ENCODE peak calls at places on chromosomes 13 and 19, in four cellular contexts. L is GM12878, H is K562, D is HEK293T. J is an unnamed sample.
A peak's percentile ranks its signal among the peaks of the same experiment; 100 is the strongest.

GRCh38 chr13:85166891-85167290 is 632.3 kb downstream of the SLITRK6 start:
- DNase-seq in H (no peak), D (no peak), L (no peak), J (no peak)

GRCh38 chr13:83941669-83942335 is 59.5 kb upstream of the SLITRK1 start:
- DNase-seq in L (no peak), H (no peak), D (no peak), J (peak; percentile 13)

GRCh38 chr19:42250666-42251531 is 4.0 kb downstream of the ERF start:
- DNase-seq in H (no peak), D (no peak), L (no peak), J (no peak)

GRCh38 chr13:24668955-24669354 is 11.3 kb upstream of the ATP12A start:
- DNase-seq in H (no peak), D (no peak), L (no peak), J (no peak)

GRCh38 chr13:107817652-107818287 is 397.6 kb downstream of the LIG4 start:
- DNase-seq in H (no peak), L (no peak), D (no peak), J (no peak)

GRCh38 chr13:34207334-34207733 is 389.4 kb downstream of the RFC3 start:
- DNase-seq in H (no peak), L (no peak), D (no peak), J (no peak)

GRCh38 chr13:75715598-75716523 is 79.7 kb downstream of the LMO7 start:
- DNase-seq in H (no peak), L (peak; percentile 41), D (no peak), J (no peak)

GRCh38 chr13:106961219-106961618 is 393.3 kb upstream of the ARGLU1 start:
- DNase-seq in D (no peak), L (no peak), H (no peak), J (no peak)

GRCh38 chr13:44211286-44211685 is 162.3 kb upstream of the SERP2 start:
- DNase-seq in D (no peak), L (no peak), H (no peak), J (no peak)

GRCh38 chr19:54336893-54337857 is 1.8 kb downstream of the LILRA4 start:
- DNase-seq in L (no peak), D (no peak), H (no peak), J (no peak)

GRCh38 chr13:41137241-41137640 is 4.6 kb upstream of the KBTBD6 start:
- DNase-seq in H (no peak), L (no peak), D (no peak), J (no peak)

GRCh38 chr13:46126552-46127171 is 21.8 kb upstream of the CPB2 start:
- DNase-seq in L (no peak), D (peak; percentile 77), H (peak; percentile 67), J (peak; percentile 75)

GRCh38 chr13:77595166-77595810 is 59.8 kb downstream of the SCEL start:
- DNase-seq in D (no peak), L (no peak), H (no peak), J (no peak)

GRCh38 chr13:20616059-20616797 is 49.3 kb downstream of the IFT88 start:
- DNase-seq in H (no peak), D (no peak), L (no peak), J (no peak)

GRCh38 chr19:42066075-42066754 is 3.8 kb downstream of the GRIK5 start:
- DNase-seq in L (no peak), D (peak; percentile 62), H (peak; percentile 83), J (no peak)

GRCh38 chr19:6448045-6448444 is 11.5 kb downstream of the SLC25A23 start:
- DNase-seq in L (no peak), H (no peak), D (no peak), J (no peak)

GRCh38 chr19:6451583-6452222 is 7.9 kb downstream of the SLC25A23 start:
- DNase-seq in H (no peak), L (no peak), D (no peak), J (no peak)

GRCh38 chr19:6452223-6452614 is 7.4 kb downstream of the SLC25A23 start:
- DNase-seq in L (no peak), D (no peak), H (no peak), J (no peak)

GRCh38 chr19:6452899-6453298 is 6.7 kb downstream of the SLC25A23 start:
- DNase-seq in L (no peak), H (no peak), D (no peak), J (no peak)

GRCh38 chr19:6450166-6450565 is 9.4 kb downstream of the SLC25A23 start:
- DNase-seq in D (no peak), L (no peak), H (no peak), J (no peak)
- TF ChIP-seq FOXK2 in D (no peak), L (no peak), H (no peak), J (no peak)

GRCh38 chr13:29449726-29450125 is 145.8 kb downstream of the SLC7A1 start:
- DNase-seq in L (no peak), H (no peak), D (no peak), J (no peak)

GRCh38 chr13:29453657-29454056 is 141.8 kb downstream of the SLC7A1 start:
- DNase-seq in D (no peak), L (no peak), H (no peak), J (no peak)

GRCh38 chr13:29454931-29455481 is 140.5 kb downstream of the SLC7A1 start:
- DNase-seq in D (peak; percentile 58), L (no peak), H (peak; percentile 32), J (peak; percentile 16)

GRCh38 chr13:29456419-29456818 is 139.1 kb downstream of the SLC7A1 start:
- DNase-seq in D (no peak), H (peak; percentile 13), L (no peak), J (no peak)

GRCh38 chr13:29452773-29453574 is 142.5 kb downstream of the SLC7A1 start:
- DNase-seq in D (no peak), L (no peak), H (no peak), J (no peak)
- TF ChIP-seq FOXK2 in D (no peak), L (no peak), H (no peak), J (no peak)

GRCh38 chr19:2043269-2043641 is 7.8 kb downstream of the MKNK2 start:
- DNase-seq in D (no peak), H (no peak), L (no peak), J (no peak)
- TF ChIP-seq FOXK2 in D (no peak), H (no peak), L (no peak), J (no peak)

DNA sequence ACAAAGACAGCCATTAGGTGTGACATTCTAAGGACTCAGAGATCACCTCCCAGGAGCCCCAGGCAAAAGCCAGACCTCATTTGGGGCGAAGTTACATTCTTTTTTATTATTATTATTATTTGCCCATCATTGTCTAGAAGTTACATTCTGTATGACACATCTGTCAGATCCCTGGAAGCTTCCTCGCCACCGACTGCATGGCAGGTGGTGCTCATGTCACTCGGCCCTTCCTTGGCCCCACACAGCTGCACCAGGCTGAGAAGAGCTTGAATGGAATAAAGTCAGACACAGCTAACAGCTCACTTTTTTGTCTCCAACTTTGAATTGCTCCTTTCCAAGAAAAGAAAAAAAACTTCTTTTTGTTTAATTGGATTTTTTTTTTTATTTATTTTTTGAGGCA is 41.4 kb upstream of the LDLR start:
- DNase-seq in D (no peak), L (no peak), H (no peak), J (no peak)
- TF ChIP-seq FOXK2 in D (no peak), L (no peak), H (no peak), J (no peak)

GRCh38 chr13:71968025-71968424 is 101.0 kb upstream of the DACH1 start:
- DNase-seq in L (no peak), H (no peak), D (no peak), J (no peak)

GRCh38 chr13:71962735-71963134 is 95.7 kb upstream of the DACH1 start:
- DNase-seq in L (no peak), H (no peak), D (no peak), J (no peak)

GRCh38 chr13:71962126-71962525 is 95.1 kb upstream of the DACH1 start:
- DNase-seq in H (no peak), L (no peak), D (no peak), J (no peak)

DNA sequence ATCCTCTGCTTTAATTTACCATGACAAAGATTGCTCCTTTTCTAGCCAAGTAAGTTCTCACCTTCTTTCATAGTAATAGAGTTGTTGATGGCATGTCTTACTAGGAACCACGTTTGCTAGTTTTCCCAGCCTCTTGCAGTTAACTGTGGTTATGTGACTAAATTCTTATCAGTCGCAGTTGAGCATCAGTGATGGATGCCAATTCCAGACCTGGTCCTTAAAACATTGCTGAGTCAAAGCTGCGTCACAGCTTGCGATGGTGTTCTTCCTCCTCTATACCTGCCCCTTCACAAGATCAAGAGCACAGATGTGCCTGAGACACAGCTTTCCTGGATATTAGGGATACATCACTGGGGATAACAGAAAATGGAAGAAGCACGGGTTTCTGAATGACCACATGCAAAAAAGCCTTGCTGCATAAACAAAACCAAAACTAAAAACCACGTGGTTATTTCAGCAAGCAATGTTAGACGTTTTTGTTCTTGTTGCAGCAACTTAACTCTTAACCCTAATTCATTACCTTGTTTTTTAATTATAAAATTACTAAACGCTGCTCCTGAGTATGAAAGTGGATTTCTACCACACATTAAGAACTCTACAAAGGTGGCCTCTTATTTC is 97.6 kb upstream of the DACH1 start:
- DNase-seq in L (no peak), D (no peak), H (no peak), J (no peak)
- TF ChIP-seq FOXK2 in L (no peak), D (no peak), H (no peak), J (no peak)

GRCh38 chr13:30042272-30042671 is 191.9 kb upstream of the UBL3 start:
- DNase-seq in D (no peak), L (no peak), H (no peak), J (no peak)
- TF ChIP-seq FOXK2 in D (no peak), L (no peak), H (no peak), J (no peak)

J was measured in HepG2.